ENCODE peak calls at places on chromosomes 2 and 18, in seven cellular contexts. P is psoas muscle, M is hepatocyte, V is spleen, F is RWPE1, Y is lung, D is cardiac muscle cell. O is an unnamed sample.

GRCh38 chr18:58691256-58691655 is 20.0 kb downstream of the MALT1 start:
- DNase-seq in P (peak), M (no peak), V (no peak), F (no peak), Y (no peak), D (no peak), O (no peak)

GRCh38 chr2:38128653-38129052 is 52.7 kb upstream of the CYP1B1 start:
- DNase-seq in P (no peak), M (no peak), V (no peak), F (no peak), Y (no peak), D (no peak), O (no peak)

GRCh38 chr2:38145226-38145625 is 69.3 kb upstream of the CYP1B1 start:
- DNase-seq in P (no peak), M (no peak), V (no peak), F (no peak), Y (no peak), D (no peak), O (no peak)

GRCh38 chr2:120607506-120607905 is 128.2 kb upstream of the GLI2 start:
- DNase-seq in P (no peak), M (no peak), V (peak), F (no peak), Y (no peak), D (no peak), O (no peak)

GRCh38 chr18:111292-112014 is 46.9 kb upstream of the USP14 start:
- DNase-seq in P (peak), M (peak), V (peak), F (peak), Y (peak), D (peak), O (peak)

GRCh38 chr2:149313512-149313972 is 16.8 kb upstream of the LYPD6 start:
- DNase-seq in P (no peak), M (peak), V (no peak), F (peak), Y (no peak), D (peak), O (no peak)

GRCh38 chr2:128234613-128235012 is 84.1 kb downstream of the HS6ST1 start:
- DNase-seq in P (peak), M (no peak), V (no peak), F (no peak), Y (no peak), D (no peak), O (no peak)

GRCh38 chr18:75208055-75208835 is 694 bp downstream of the PTGR3 start:
- DNase-seq in P (peak), M (peak), V (peak), F (no peak), Y (peak), D (peak), O (peak)

GRCh38 chr2:185628985-185629384 is 109.6 kb upstream of the FSIP2 start:
- DNase-seq in P (no peak), M (no peak), V (no peak), F (no peak), Y (no peak), D (no peak), O (no peak)

GRCh38 chr18:32287873-32288272 is 98.0 kb downstream of the MEP1B start:
- DNase-seq in P (no peak), M (no peak), V (no peak), F (no peak), Y (no peak), D (no peak), O (no peak)

GRCh38 chr2:54888146-54888545 is 162.1 kb downstream of the RTN4 start:
- DNase-seq in P (no peak), M (no peak), V (no peak), F (no peak), Y (no peak), D (no peak), O (no peak)

GRCh38 chr2:10305715-10306114 is 3.0 kb downstream of the HPCAL1 start:
- DNase-seq in P (no peak), M (peak), V (no peak), F (no peak), Y (no peak), D (peak), O (peak)

GRCh38 chr18:54261894-54262293 is 7.4 kb upstream of the POLI start:
- DNase-seq in P (no peak), M (no peak), V (no peak), F (no peak), Y (no peak), D (no peak), O (no peak)

GRCh38 chr2:45436456-45436855 is 174.6 kb downstream of the SRBD1 start:
- DNase-seq in P (no peak), M (no peak), V (no peak), F (no peak), Y (no peak), D (no peak), O (no peak)

GRCh38 chr2:207692206-207693065 is 19.0 kb upstream of the CCNYL1 start:
- DNase-seq in P (no peak), M (peak), V (no peak), F (no peak), Y (peak), D (peak), O (peak)

GRCh38 chr2:231900486-231900942 is 25.7 kb downstream of the NPPC start:
- DNase-seq in P (peak), M (peak), V (peak), F (no peak), Y (peak), D (peak), O (no peak)

GRCh38 chr2:76749858-76750257 is 772.3 kb downstream of the LRRTM4 start:
- DNase-seq in P (no peak), M (no peak), V (no peak), F (no peak), Y (no peak), D (no peak), O (no peak)

GRCh38 chr2:15126373-15126772 is 434.8 kb downstream of the NBAS start:
- DNase-seq in P (no peak), M (no peak), V (no peak), F (no peak), Y (no peak), D (no peak), O (no peak)

GRCh38 chr2:60644942-60645341 is 91.5 kb upstream of the BCL11A start:
- DNase-seq in P (peak), M (no peak), V (no peak), F (no peak), Y (no peak), D (peak), O (no peak)

GRCh38 chr18:35110554-35111058 is 69.4 kb downstream of the MAPRE2 start:
- DNase-seq in P (no peak), M (no peak), V (no peak), F (no peak), Y (no peak), D (no peak), O (no peak)

GRCh38 chr2:136894007-136894634 is 128.8 kb downstream of the THSD7B start:
- DNase-seq in P (no peak), M (no peak), V (no peak), F (no peak), Y (no peak), D (no peak), O (no peak)

GRCh38 chr18:7824970-7825369 is 257.9 kb downstream of the PTPRM start:
- DNase-seq in P (peak), M (no peak), V (no peak), F (no peak), Y (no peak), D (no peak), O (no peak)

GRCh38 chr2:11343626-11344341 is 652 bp downstream of the ROCK2 start:
- DNase-seq in P (peak), M (peak), V (peak), F (peak), Y (peak), D (peak), O (peak)

GRCh38 chr2:216700088-216700567 is 4.8 kb upstream of the IGFBP5 start:
- DNase-seq in P (no peak), M (no peak), V (no peak), F (no peak), Y (no peak), D (no peak), O (no peak)

GRCh38 chr18:13179566-13180113 is 38.9 kb upstream of the LDLRAD4 start:
- DNase-seq in P (no peak), M (peak), V (no peak), F (no peak), Y (no peak), D (no peak), O (no peak)

GRCh38 chr2:191230174-191230573 is 15.0 kb upstream of the MYO1B start:
- DNase-seq in P (no peak), M (no peak), V (no peak), F (peak), Y (no peak), D (no peak), O (no peak)

GRCh38 chr2:196234672-196235071 is 63.3 kb upstream of the STK17B start:
- DNase-seq in P (no peak), M (no peak), V (no peak), F (no peak), Y (no peak), D (no peak), O (no peak)

GRCh38 chr2:232292395-232293154 is 86.0 kb upstream of the ALPP start:
- DNase-seq in P (no peak), M (peak), V (peak), F (no peak), Y (peak), D (peak), O (peak)

GRCh38 chr2:191748050-191748449 is 70.1 kb downstream of the NABP1 start:
- DNase-seq in P (no peak), M (no peak), V (no peak), F (no peak), Y (no peak), D (no peak), O (no peak)

GRCh38 chr18:35695803-35696202 is 114.3 kb downstream of the GALNT1 start:
- DNase-seq in P (peak), M (no peak), V (no peak), F (no peak), Y (no peak), D (no peak), O (no peak)

GRCh38 chr2:173159794-173160463 is 84.3 kb downstream of the MAP3K20 start:
- DNase-seq in P (peak), M (peak), V (peak), F (peak), Y (peak), D (peak), O (no peak)

GRCh38 chr18:76874643-76875389 is 52.5 kb downstream of the ZNF236 start:
- DNase-seq in P (no peak), M (no peak), V (no peak), F (no peak), Y (no peak), D (no peak), O (no peak)

GRCh38 chr2:10400568-10400977 is 47.6 kb downstream of the ODC1 start:
- DNase-seq in P (no peak), M (no peak), V (peak), F (no peak), Y (no peak), D (no peak), O (no peak)

GRCh38 chr2:149098722-149099121 is 60.2 kb downstream of the LYPD6B start:
- DNase-seq in P (no peak), M (no peak), V (no peak), F (no peak), Y (no peak), D (no peak), O (no peak)

GRCh38 chr2:88165604-88166003 is 4.5 kb upstream of the THNSL2 start:
- DNase-seq in P (no peak), M (no peak), V (no peak), F (no peak), Y (no peak), D (no peak), O (no peak)
- H3K27ac ChIP-seq in P (peak), M (no peak), V (no peak), F (no peak), Y (no peak), D (no peak), O (no peak)

DNA sequence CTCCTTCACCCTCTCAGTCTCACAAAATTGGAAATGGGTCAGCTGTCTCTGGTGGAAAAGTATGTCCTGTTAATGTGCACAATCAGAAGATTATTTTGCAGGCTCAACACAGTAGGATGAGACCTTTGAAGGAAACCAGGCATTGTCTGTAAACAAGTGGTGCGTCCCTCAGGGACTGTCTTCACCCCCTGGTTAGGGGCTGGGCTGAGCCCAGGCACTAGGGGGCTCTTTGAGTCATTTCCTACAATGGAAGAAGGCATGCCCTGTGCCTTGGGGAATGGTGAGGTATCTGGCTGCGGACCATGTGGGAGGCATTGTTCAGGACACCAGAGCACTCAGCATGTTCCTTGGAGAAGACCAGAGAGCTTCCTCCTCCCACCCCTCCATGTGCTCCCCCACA is 26.8 kb downstream of the PKDCC start:
- DNase-seq in P (no peak), M (no peak), V (no peak), F (no peak), Y (no peak), D (no peak), O (no peak)
- TF ChIP-seq CTCF in P (no peak), M (no peak), V (no peak), F (no peak), Y (no peak), D (peak), O (no peak)

DNA sequence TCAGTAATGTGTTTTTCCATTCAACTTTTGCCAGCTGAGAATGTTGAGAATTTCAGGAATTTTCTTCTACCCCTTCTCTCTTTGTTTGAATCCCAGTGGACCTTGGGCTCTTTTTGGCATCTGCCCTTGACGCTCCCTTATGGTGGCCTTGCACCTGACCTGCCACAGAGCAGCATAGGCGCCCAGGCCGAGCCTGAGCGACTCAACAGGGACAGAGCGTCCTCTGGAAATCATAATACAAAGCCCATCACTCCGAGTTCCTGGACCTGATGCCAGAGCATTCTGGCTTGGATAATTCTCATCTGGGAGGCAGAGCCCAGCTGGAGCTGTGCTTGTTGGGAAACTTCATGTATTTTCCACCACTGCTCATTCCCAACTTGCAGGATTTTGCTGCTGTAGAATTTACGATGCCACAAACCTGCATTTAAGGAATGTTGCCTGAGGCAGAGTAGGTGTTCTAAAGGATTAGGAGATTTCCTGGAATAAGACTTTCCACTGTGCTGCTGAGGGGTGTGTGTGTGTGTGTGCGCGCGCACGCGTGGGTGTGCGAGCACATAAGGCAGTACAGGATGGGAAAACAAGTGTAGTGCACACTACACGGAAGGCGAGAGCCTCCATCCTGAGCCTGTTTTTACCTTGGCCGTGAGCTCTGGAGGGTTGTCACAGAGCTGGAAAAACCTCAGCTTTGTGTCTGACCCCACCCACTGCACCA is 77.1 kb upstream of the TXNDC2 start:
- DNase-seq in P (peak), M (no peak), V (no peak), F (peak), Y (no peak), D (peak), O (no peak)
- H3K27ac ChIP-seq in P (no peak), M (peak), V (no peak), F (peak), Y (no peak), D (no peak), O (no peak)

GRCh38 chr2:121689356-121689755 is 40.1 kb upstream of the CLASP1 start:
- DNase-seq in P (no peak), M (peak), V (no peak), F (peak), Y (no peak), D (peak), O (no peak)
- TF ChIP-seq CTCF in P (peak), M (peak), V (no peak), F (no peak), Y (no peak), D (peak), O (no peak)

GRCh38 chr2:182422864-182423263 is 4.0 kb downstream of the PDE1A start:
- DNase-seq in P (no peak), M (no peak), V (no peak), F (no peak), Y (no peak), D (no peak), O (no peak)

GRCh38 chr2:182432051-182432450 is 5.2 kb upstream of the PDE1A start:
- DNase-seq in P (no peak), M (no peak), V (no peak), F (no peak), Y (no peak), D (no peak), O (no peak)

GRCh38 chr2:182426082-182426914 is 538 bp downstream of the PDE1A start:
- DNase-seq in P (no peak), M (peak), V (no peak), F (no peak), Y (no peak), D (peak), O (no peak)

DNA sequence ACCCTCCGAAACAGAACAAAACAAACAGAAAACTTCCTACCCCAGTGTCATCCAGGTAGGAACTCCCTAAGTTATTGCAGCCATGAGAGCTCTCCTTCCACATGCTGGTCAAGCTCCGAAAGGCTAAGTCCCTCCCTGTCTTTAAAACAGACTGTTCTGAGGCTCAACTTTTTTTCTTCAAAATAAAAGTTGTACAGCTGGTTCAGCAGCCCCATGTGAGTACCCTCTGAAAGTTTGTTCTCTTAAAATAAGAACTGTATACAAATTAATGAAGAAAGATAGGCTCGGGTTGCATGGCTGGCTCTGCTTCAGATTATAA is at the start of gene PDE1A:
- DNase-seq in P (no peak), M (no peak), V (no peak), F (no peak), Y (no peak), D (no peak), O (no peak)
- H3K27ac ChIP-seq in P (peak), M (no peak), V (no peak), F (no peak), Y (peak), D (no peak), O (no peak)

GRCh38 chr2:239879423-239880084 is 145.6 kb downstream of the NDUFA10 start:
- DNase-seq in P (no peak), M (no peak), V (no peak), F (no peak), Y (peak), D (no peak), O (no peak)

GRCh38 chr2:239881031-239881471 is 144.1 kb downstream of the NDUFA10 start:
- DNase-seq in P (no peak), M (no peak), V (no peak), F (no peak), Y (peak), D (no peak), O (no peak)

GRCh38 chr2:239878686-239879085 is 146.5 kb downstream of the NDUFA10 start:
- DNase-seq in P (no peak), M (no peak), V (no peak), F (no peak), Y (peak), D (no peak), O (no peak)

GRCh38 chr2:239881561-239882320 is 143.4 kb downstream of the NDUFA10 start:
- DNase-seq in P (no peak), M (peak), V (no peak), F (no peak), Y (peak), D (no peak), O (no peak)

GRCh38 chr2:239880396-239880795 is 144.7 kb downstream of the NDUFA10 start:
- DNase-seq in P (no peak), M (no peak), V (no peak), F (no peak), Y (peak), D (no peak), O (no peak)
- TF ChIP-seq CTCF in P (no peak), M (no peak), V (no peak), F (no peak), Y (no peak), D (no peak), O (no peak)

GRCh38 chr2:239230318-239231052 is 170.3 kb downstream of the HDAC4 start:
- DNase-seq in P (no peak), M (no peak), V (peak), F (no peak), Y (no peak), D (no peak), O (no peak)
- H3K27ac ChIP-seq in P (peak), M (peak), V (peak), F (no peak), Y (no peak), D (no peak), O (peak)

GRCh38 chr2:202060218-202060617 is 12.8 kb upstream of the KIAA2012 start:
- DNase-seq in P (no peak), M (no peak), V (no peak), F (no peak), Y (no peak), D (no peak), O (no peak)
- TF ChIP-seq CTCF in P (no peak), M (peak), V (no peak), F (no peak), Y (no peak), D (peak), O (no peak)

GRCh38 chr2:225494100-225494459 is 94.6 kb downstream of the NYAP2 start:
- DNase-seq in P (no peak), M (no peak), V (no peak), F (no peak), Y (no peak), D (no peak), O (no peak)
- H3K27ac ChIP-seq in P (peak), M (no peak), V (no peak), F (no peak), Y (no peak), D (no peak), O (no peak)